ENCODE peak calls at places on chromosomes 16 and 17, in ten cellular contexts. R is skeletal muscle cell; B is WTC11; Y is stimulated activated CD4-positive, alpha-beta T cell treated with anti-CD3 and anti-CD28 coated beads, Interleukin-1b, Interleukin-23, amount 100 ng/mL, for 24 hours; W is stimulated activated naive CD8-positive, alpha-beta T cell treated with anti-CD3 and anti-CD28 coated beads, Interleukin-15, Interleukin-2, amounts not matched to agents 100 U/mL and 50 U/mL, for 24 hours; V is activated T-cell treated with anti-CD3 and anti-CD28 coated beads, Interleukin-2, amount 50 U/mL, for 4 hours; D is GM03348; U is mucosa of descending colon; O is heart right ventricle; L is C1 segment of cervical spinal cord. N is an unnamed sample.

GRCh38 chr16:53996961-53997360 is 289.6 kb downstream of the IRX3 start:
- DNase-seq in R (no peak), B (no peak), Y (no peak), W (no peak), V (no peak), D (no peak), U (no peak), O (no peak), L (no peak), N (no peak)

GRCh38 chr17:64455993-64456885 is 7.3 kb downstream of the MILR1 start:
- DNase-seq in R (no peak), B (no peak), Y (no peak), W (no peak), V (no peak), D (no peak), U (no peak), O (no peak), L (no peak), N (no peak)

GRCh38 chr16:49854227-49855203 is 1.4 kb downstream of the ZNF423 start:
- DNase-seq in R (no peak), B (peak), Y (no peak), W (peak), V (no peak), D (no peak), U (peak), O (peak), L (no peak), N (no peak)

GRCh38 chr16:68365167-68365817 is 54.5 kb downstream of the PRMT7 start:
- DNase-seq in R (no peak), B (no peak), Y (no peak), W (no peak), V (no peak), D (peak), U (no peak), O (no peak), L (no peak), N (no peak)

GRCh38 chr17:17028878-17029535 is 13.2 kb upstream of the MPRIP start:
- DNase-seq in R (no peak), B (no peak), Y (no peak), W (no peak), V (no peak), D (no peak), U (no peak), O (no peak), L (no peak), N (no peak)

GRCh38 chr16:10981697-10982216 is 37.4 kb downstream of the CLEC16A start:
- DNase-seq in R (no peak), B (peak), Y (no peak), W (peak), V (peak), D (no peak), U (no peak), O (no peak), L (no peak), N (peak)

GRCh38 chr17:68576811-68577551 is 24.2 kb downstream of the FAM20A start:
- DNase-seq in R (peak), B (no peak), Y (no peak), W (no peak), V (no peak), D (peak), U (peak), O (peak), L (no peak), N (no peak)

GRCh38 chr17:70558821-70559220 is 389.5 kb downstream of the KCNJ2 start:
- DNase-seq in R (no peak), B (no peak), Y (no peak), W (no peak), V (no peak), D (no peak), U (no peak), O (no peak), L (no peak), N (no peak)

GRCh38 chr16:67157892-67158635 is 1.6 kb downstream of the TRADD start:
- DNase-seq in R (no peak), B (no peak), Y (no peak), W (no peak), V (no peak), D (no peak), U (no peak), O (no peak), L (no peak), N (no peak)

GRCh38 chr17:2062571-2063183 is 7.8 kb downstream of the HIC1 start:
- DNase-seq in R (no peak), B (no peak), Y (no peak), W (no peak), V (no peak), D (no peak), U (no peak), O (no peak), L (no peak), N (no peak)